ENCODE peak calls at places on chromosomes 13 and 19, in five cellular contexts. Z is psoas muscle, S is Peyer's patch, V is right lobe of liver, L is testis. I is an unnamed sample.
A peak's percentile ranks its signal among the peaks of the same experiment; 100 is the strongest.

GRCh38 chr13:20588529-20589110 is 21.7 kb downstream of the IFT88 start:
- DNase-seq in Z (no peak), S (no peak), V (no peak), L (no peak), I (no peak)

GRCh38 chr19:3986260-3987041 is 1.2 kb upstream of the EEF2 start:
- DNase-seq in Z (no peak), S (peak; percentile 82), V (no peak), L (peak; percentile 69), I (no peak)

GRCh38 chr19:16702123-16702522 is 17.5 kb upstream of the NWD1 start:
- DNase-seq in Z (peak; percentile 57), S (no peak), V (peak; percentile 34), L (peak; percentile 66), I (peak; percentile 70)

GRCh38 chr13:40910324-40911050 is 108.6 kb downstream of the ELF1 start:
- DNase-seq in Z (no peak), S (no peak), V (no peak), L (no peak), I (no peak)

GRCh38 chr19:17394891-17395415 is 957 bp upstream of the CCDC194 start:
- DNase-seq in Z (peak; percentile 78), S (peak; percentile 77), V (peak; percentile 58), L (peak; percentile 56), I (no peak)

GRCh38 chr13:34300559-34300958 is 482.6 kb downstream of the RFC3 start:
- DNase-seq in Z (no peak), S (no peak), V (no peak), L (no peak), I (no peak)

GRCh38 chr13:27922974-27923612 is 3.3 kb downstream of the PDX1 start:
- DNase-seq in Z (no peak), S (no peak), V (no peak), L (no peak), I (no peak)

GRCh38 chr13:106530907-106531520 is 4.4 kb downstream of the EFNB2 start:
- DNase-seq in Z (no peak), S (no peak), V (no peak), L (no peak), I (no peak)

GRCh38 chr13:83297591-83298305 is 584.5 kb downstream of the SLITRK1 start:
- DNase-seq in Z (no peak), S (no peak), V (no peak), L (no peak), I (no peak)

GRCh38 chr19:531753-532571 is at the start of gene CDC34:
- DNase-seq in Z (no peak), S (no peak), V (peak; percentile 43), L (no peak), I (no peak)

GRCh38 chr13:108495686-108496363 is 133.6 kb upstream of the MYO16 start:
- DNase-seq in Z (no peak), S (no peak), V (no peak), L (no peak), I (no peak)

GRCh38 chr13:112849500-112849899 is 119.5 kb upstream of the MCF2L start:
- DNase-seq in Z (no peak), S (peak; percentile 43), V (no peak), L (no peak), I (peak; percentile 46)

GRCh38 chr19:57664269-57665127 is 4.2 kb upstream of the ZSCAN4 start:
- DNase-seq in Z (peak; percentile 64), S (peak; percentile 45), V (peak; percentile 33), L (peak; percentile 79), I (peak; percentile 75)

GRCh38 chr19:18446811-18447359 is 9.0 kb upstream of the ISYNA1 start:
- DNase-seq in Z (no peak), S (no peak), V (peak; percentile 61), L (no peak), I (no peak)

GRCh38 chr19:17765069-17765618 is 13.9 kb downstream of the FCHO1 start:
- DNase-seq in Z (peak; percentile 74), S (peak; percentile 89), V (peak; percentile 68), L (peak; percentile 43), I (peak; percentile 78)

GRCh38 chr13:75223981-75224742 is 257.8 kb downstream of the TBC1D4 start:
- DNase-seq in Z (no peak), S (no peak), V (no peak), L (no peak), I (no peak)

GRCh38 chr13:95784161-95784880 is 107.4 kb downstream of the DNAJC3 start:
- DNase-seq in Z (no peak), S (no peak), V (no peak), L (no peak), I (no peak)

GRCh38 chr19:58355891-58356235 is 2.6 kb upstream of the A1BG start:
- DNase-seq in Z (no peak), S (no peak), V (no peak), L (no peak), I (no peak)

GRCh38 chr19:10292789-10293636 is 3.3 kb downstream of the ICAM5 start:
- DNase-seq in Z (peak; percentile 53), S (no peak), V (no peak), L (no peak), I (no peak)

GRCh38 chr13:25806304-25806974 is 245.4 kb downstream of the SHISA2 start:
- DNase-seq in Z (no peak), S (no peak), V (no peak), L (no peak), I (no peak)

GRCh38 chr19:50646074-50646807 is 3.0 kb upstream of the C19orf81 start:
- DNase-seq in Z (no peak), S (no peak), V (no peak), L (no peak), I (no peak)

GRCh38 chr13:96672016-96672415 is 322.3 kb downstream of the OXGR1 start:
- DNase-seq in Z (no peak), S (no peak), V (no peak), L (no peak), I (no peak)

GRCh38 chr19:47729799-47730520 is 15.4 kb upstream of the NOP53 start:
- DNase-seq in Z (peak; percentile 86), S (peak; percentile 58), V (peak; percentile 75), L (peak; percentile 74), I (peak; percentile 84)

GRCh38 chr19:17513801-17514200 is 2.4 kb downstream of the PGLS start:
- DNase-seq in Z (no peak), S (no peak), V (no peak), L (no peak), I (no peak)

GRCh38 chr19:12721656-12722565 is 1.8 kb downstream of the TNPO2 start:
- DNase-seq in Z (peak; percentile 88), S (peak; percentile 75), V (peak; percentile 65), L (peak; percentile 73), I (peak; percentile 90)

GRCh38 chr13:51801631-51802099 is 2.3 kb downstream of the DHRS12 start:
- DNase-seq in Z (peak; percentile 76), S (peak; percentile 89), V (peak; percentile 87), L (peak; percentile 84), I (peak; percentile 92)

GRCh38 chr13:23440821-23441608 is 7.5 kb upstream of the SACS start:
- DNase-seq in Z (peak; percentile 85), S (no peak), V (no peak), L (no peak), I (no peak)

GRCh38 chr13:55948175-55948574 is 1192.5 kb upstream of the PRR20A start:
- DNase-seq in Z (no peak), S (no peak), V (peak; percentile 13), L (no peak), I (no peak)

GRCh38 chr13:91722267-91722884 is 324.0 kb downstream of the GPC5 start:
- DNase-seq in Z (no peak), S (no peak), V (no peak), L (no peak), I (no peak)

GRCh38 chr13:105343134-105343806 is 1192.2 kb downstream of the EFNB2 start:
- DNase-seq in Z (no peak), S (no peak), V (no peak), L (no peak), I (no peak)

GRCh38 chr19:10404888-10405808 is 1.8 kb upstream of the CDC37 start:
- DNase-seq in Z (no peak), S (no peak), V (no peak), L (no peak), I (no peak)

GRCh38 chr13:49247722-49248432 is at the start of gene CDADC1:
- DNase-seq in Z (peak; percentile 99), S (peak; percentile 99), V (peak; percentile 98), L (peak; percentile 99), I (peak; percentile 99)

GRCh38 chr13:57631607-57632275 is at the start of gene PCDH17:
- DNase-seq in Z (peak; percentile 53), S (no peak), V (peak; percentile 36), L (peak; percentile 63), I (no peak)

GRCh38 chr19:30284209-30284608 is 88.0 kb upstream of the ZNF536 start:
- DNase-seq in Z (no peak), S (no peak), V (no peak), L (no peak), I (no peak)

GRCh38 chr13:106521101-106521799 is 14.2 kb downstream of the EFNB2 start:
- DNase-seq in Z (no peak), S (no peak), V (no peak), L (no peak), I (no peak)

GRCh38 chr13:111328111-111328802 is 7.8 kb downstream of the TEX29 start:
- DNase-seq in Z (no peak), S (peak; percentile 36), V (no peak), L (no peak), I (no peak)

GRCh38 chr13:100483836-100484381 is 104.7 kb downstream of the GGACT start:
- DNase-seq in Z (no peak), S (no peak), V (no peak), L (no peak), I (no peak)

DNA sequence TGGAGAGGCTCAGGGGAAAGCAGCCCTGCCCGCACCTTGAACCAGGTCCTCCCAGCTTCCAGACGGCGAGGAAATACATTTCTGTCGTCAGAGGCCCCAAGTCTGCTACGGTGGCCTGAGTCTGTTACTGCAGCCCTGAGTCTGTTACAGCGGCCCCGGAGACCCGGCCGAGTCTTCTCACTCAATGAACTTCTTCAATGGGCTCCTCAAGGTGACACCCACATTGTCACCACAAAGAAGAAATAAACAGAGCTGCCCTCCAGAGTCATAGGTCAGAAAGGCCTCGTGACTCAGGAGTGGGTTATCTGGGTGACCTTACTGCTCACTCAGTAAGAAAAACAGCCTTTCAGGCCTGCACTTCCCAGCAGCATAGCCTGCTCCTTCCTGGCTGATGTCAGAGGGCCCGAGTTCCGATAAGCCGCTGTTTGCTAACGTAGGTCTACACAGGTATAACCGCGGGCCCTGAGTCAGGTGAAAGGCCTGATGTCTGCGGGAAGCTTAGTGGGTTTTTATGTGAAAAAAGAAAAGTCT is 66.9 kb upstream of the TM9SF2 start:
- DNase-seq in Z (no peak), S (peak; percentile 86), V (no peak), L (no peak), I (no peak)
- TF ChIP-seq CTCF in Z (no peak), S (peak; percentile 8), V (no peak), L (no peak), I (no peak)

GRCh38 chr19:42113641-42114348 is 18.5 kb downstream of the POU2F2 start:
- DNase-seq in Z (peak; percentile 67), S (peak; percentile 77), V (no peak), L (no peak), I (no peak)
- TF ChIP-seq CTCF in Z (no peak), S (no peak), V (no peak), L (no peak), I (no peak)

GRCh38 chr19:23249911-23250649 is at the start of gene ZNF724:
- DNase-seq in Z (peak; percentile 93), S (peak; percentile 96), V (peak; percentile 92), L (peak; percentile 98), I (peak; percentile 96)
- TF ChIP-seq CTCF in Z (no peak), S (no peak), V (no peak), L (no peak), I (no peak)

GRCh38 chr19:54464624-54465266 is 1.2 kb upstream of the LENG9 start:
- DNase-seq in Z (peak; percentile 94), S (peak; percentile 96), V (peak; percentile 94), L (peak; percentile 95), I (peak; percentile 93)
- TF ChIP-seq CTCF in Z (no peak), S (no peak), V (no peak), L (no peak), I (no peak)